ENCODE peak calls at places on chromosomes 3 and 15, in five cellular contexts. One of them, this sample, is unnamed. For H3K4me1, the result is how much of the 10 kb centered on the place peaks cover.

GRCh38 chr3:57951106-57951882 is 56.9 kb upstream of the FLNB start:
- DNase-seq in IMR-90: peak
- DNase-seq in adrenal gland: peak
- DNase-seq in uterus: peak
- DNase-seq in stomach: peak
- DNase-seq in this sample: no peak

GRCh38 chr3:127671523-127672428 is 976 bp upstream of the ABTB1 start:
- DNase-seq in IMR-90: no peak
- DNase-seq in adrenal gland: peak
- DNase-seq in uterus: peak
- DNase-seq in stomach: peak
- DNase-seq in this sample: peak

GRCh38 chr3:194364652-194365434 is 4.7 kb downstream of the LRRC15 start:
- DNase-seq in IMR-90: peak
- DNase-seq in adrenal gland: peak
- DNase-seq in uterus: peak
- DNase-seq in stomach: no peak
- DNase-seq in this sample: no peak

GRCh38 chr3:126846316-126846715 is 136.6 kb upstream of the PLXNA1 start:
- DNase-seq in IMR-90: peak
- DNase-seq in adrenal gland: no peak
- DNase-seq in uterus: no peak
- DNase-seq in stomach: no peak
- DNase-seq in this sample: no peak

GRCh38 chr3:28700728-28701127 is 352.1 kb upstream of the AZI2 start:
- DNase-seq in IMR-90: no peak
- DNase-seq in adrenal gland: no peak
- DNase-seq in uterus: no peak
- DNase-seq in stomach: no peak
- DNase-seq in this sample: no peak

GRCh38 chr3:10198761-10199688 is 34.3 kb downstream of the IRAK2 start:
- DNase-seq in IMR-90: peak
- DNase-seq in adrenal gland: no peak
- DNase-seq in uterus: no peak
- DNase-seq in stomach: peak
- DNase-seq in this sample: peak

GRCh38 chr15:64014995-64015394 is 31.3 kb downstream of the DAPK2 start:
- DNase-seq in IMR-90: no peak
- DNase-seq in adrenal gland: peak
- DNase-seq in uterus: no peak
- DNase-seq in stomach: peak
- DNase-seq in this sample: no peak

GRCh38 chr3:115855911-115856310 is 232.6 kb downstream of the GAP43 start:
- DNase-seq in IMR-90: peak
- DNase-seq in adrenal gland: no peak
- DNase-seq in uterus: no peak
- DNase-seq in stomach: no peak
- DNase-seq in this sample: no peak

GRCh38 chr15:73368301-73369072 is at the start of gene HCN4:
- DNase-seq in IMR-90: no peak
- DNase-seq in adrenal gland: no peak
- DNase-seq in uterus: no peak
- DNase-seq in stomach: no peak
- DNase-seq in this sample: no peak

DNA sequence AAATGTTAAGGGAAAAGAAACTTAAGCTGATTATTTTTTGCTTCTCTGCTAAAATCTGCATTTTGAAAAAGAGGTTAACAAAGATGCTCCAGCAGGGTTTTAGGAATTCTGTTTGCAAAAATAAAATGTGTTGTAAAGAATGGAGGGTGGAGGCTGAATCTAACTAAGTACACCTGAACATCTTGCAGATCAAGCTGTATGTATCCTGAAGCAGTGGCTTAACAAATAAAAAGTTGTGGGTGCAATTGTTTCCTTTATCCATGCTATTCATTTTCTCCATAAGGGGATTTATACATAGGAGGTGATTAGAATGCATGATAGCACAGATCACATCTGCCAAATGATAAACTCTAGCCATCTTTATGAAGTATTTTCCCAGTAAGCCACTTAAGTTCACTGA is 466.3 kb downstream of the ERC2 start:
- DNase-seq in IMR-90: no peak
- DNase-seq in adrenal gland: no peak
- DNase-seq in uterus: no peak
- DNase-seq in stomach: no peak
- DNase-seq in this sample: no peak
- H3K4me1 ChIP-seq in IMR-90: under half
- H3K4me1 ChIP-seq in adrenal gland: under half
- H3K4me1 ChIP-seq in uterus: under half
- H3K4me1 ChIP-seq in stomach: under half
- H3K4me1 ChIP-seq in this sample: under half

GRCh38 chr3:101319531-101319930 is 844 bp downstream of the IMPG2 start:
- DNase-seq in IMR-90: no peak
- DNase-seq in adrenal gland: no peak
- DNase-seq in uterus: no peak
- DNase-seq in stomach: no peak
- DNase-seq in this sample: no peak
- H3K4me1 ChIP-seq in IMR-90: under half
- H3K4me1 ChIP-seq in adrenal gland: under half
- H3K4me1 ChIP-seq in uterus: under half
- H3K4me1 ChIP-seq in stomach: under half
- H3K4me1 ChIP-seq in this sample: under half

DNA sequence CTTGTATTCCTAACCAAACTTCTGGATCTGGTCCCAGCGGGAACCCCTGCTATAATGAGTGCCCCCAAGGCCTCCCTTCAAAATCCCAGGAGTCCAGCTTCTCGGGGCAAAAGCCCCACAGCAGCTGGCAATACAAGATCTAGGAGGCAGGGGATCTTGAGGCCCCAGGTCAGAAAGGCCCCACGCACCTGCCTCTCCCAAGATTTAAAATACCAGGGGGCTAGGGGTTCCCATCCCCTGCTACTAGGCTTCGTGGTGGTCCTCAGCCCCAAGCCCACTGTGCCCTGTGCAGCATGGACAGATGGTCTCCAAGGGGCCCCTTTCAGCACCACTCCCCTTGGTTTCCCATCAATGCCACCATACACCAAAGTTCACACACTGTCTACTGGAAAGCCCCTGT is 15.8 kb upstream of the CYP11A1 start:
- DNase-seq in IMR-90: no peak
- DNase-seq in adrenal gland: no peak
- DNase-seq in uterus: no peak
- DNase-seq in stomach: no peak
- DNase-seq in this sample: no peak
- H3K4me1 ChIP-seq in IMR-90: under half
- H3K4me1 ChIP-seq in adrenal gland: under half
- H3K4me1 ChIP-seq in uterus: under half
- H3K4me1 ChIP-seq in stomach: under half
- H3K4me1 ChIP-seq in this sample: under half

GRCh38 chr3:192001217-192001616 is 540.3 kb downstream of the PYDC2 start:
- DNase-seq in IMR-90: no peak
- DNase-seq in adrenal gland: no peak
- DNase-seq in uterus: no peak
- DNase-seq in stomach: no peak
- DNase-seq in this sample: no peak

GRCh38 chr3:191997579-191998268 is 536.8 kb downstream of the PYDC2 start:
- DNase-seq in IMR-90: no peak
- DNase-seq in adrenal gland: no peak
- DNase-seq in uterus: no peak
- DNase-seq in stomach: no peak
- DNase-seq in this sample: no peak

GRCh38 chr3:191997093-191997492 is 536.1 kb downstream of the PYDC2 start:
- DNase-seq in IMR-90: no peak
- DNase-seq in adrenal gland: no peak
- DNase-seq in uterus: no peak
- DNase-seq in stomach: no peak
- DNase-seq in this sample: no peak
- H3K4me1 ChIP-seq in IMR-90: under half
- H3K4me1 ChIP-seq in adrenal gland: under half
- H3K4me1 ChIP-seq in uterus: under half
- H3K4me1 ChIP-seq in stomach: under half
- H3K4me1 ChIP-seq in this sample: under half

DNA sequence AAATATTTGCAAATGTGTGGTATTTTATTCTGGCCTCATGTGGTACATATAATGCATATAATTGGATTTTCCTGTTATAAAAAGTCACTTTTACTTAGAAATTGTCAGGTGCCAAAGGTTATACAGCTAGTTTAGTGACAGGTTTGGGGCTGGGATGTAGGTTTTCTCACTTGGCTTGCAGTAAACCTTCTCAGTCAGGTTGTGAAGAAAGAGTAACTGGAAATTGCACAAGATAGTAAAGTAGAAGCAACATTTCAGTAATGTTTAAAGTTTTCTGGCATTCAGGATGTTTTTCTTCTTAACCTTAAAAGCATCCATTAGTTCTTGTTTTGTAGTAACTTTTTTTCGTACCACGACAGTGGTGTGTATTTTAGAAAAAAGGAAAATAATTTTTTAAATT is 53.9 kb downstream of the MEF2A start:
- DNase-seq in IMR-90: peak
- DNase-seq in adrenal gland: no peak
- DNase-seq in uterus: no peak
- DNase-seq in stomach: no peak
- DNase-seq in this sample: no peak
- H3K4me1 ChIP-seq in IMR-90: under half
- H3K4me1 ChIP-seq in adrenal gland: under half
- H3K4me1 ChIP-seq in uterus: under half
- H3K4me1 ChIP-seq in stomach: half or more
- H3K4me1 ChIP-seq in this sample: under half

GRCh38 chr3:156246939-156247725 is 126.8 kb downstream of the KCNAB1 start:
- DNase-seq in IMR-90: peak
- DNase-seq in adrenal gland: no peak
- DNase-seq in uterus: no peak
- DNase-seq in stomach: no peak
- DNase-seq in this sample: no peak
- H3K4me1 ChIP-seq in IMR-90: under half
- H3K4me1 ChIP-seq in adrenal gland: under half
- H3K4me1 ChIP-seq in uterus: under half
- H3K4me1 ChIP-seq in stomach: under half
- H3K4me1 ChIP-seq in this sample: under half

GRCh38 chr3:182629521-182629920 is 163.8 kb upstream of the ATP11B start:
- DNase-seq in IMR-90: no peak
- DNase-seq in adrenal gland: no peak
- DNase-seq in uterus: no peak
- DNase-seq in stomach: no peak
- DNase-seq in this sample: no peak

GRCh38 chr3:182628531-182628930 is 164.8 kb upstream of the ATP11B start:
- DNase-seq in IMR-90: no peak
- DNase-seq in adrenal gland: no peak
- DNase-seq in uterus: no peak
- DNase-seq in stomach: no peak
- DNase-seq in this sample: no peak

GRCh38 chr3:182631183-182632076 is 161.9 kb upstream of the ATP11B start:
- DNase-seq in IMR-90: no peak
- DNase-seq in adrenal gland: no peak
- DNase-seq in uterus: no peak
- DNase-seq in stomach: no peak
- DNase-seq in this sample: no peak

GRCh38 chr3:182622241-182622545 is 171.1 kb upstream of the ATP11B start:
- DNase-seq in IMR-90: no peak
- DNase-seq in adrenal gland: no peak
- DNase-seq in uterus: no peak
- DNase-seq in stomach: no peak
- DNase-seq in this sample: no peak

DNA sequence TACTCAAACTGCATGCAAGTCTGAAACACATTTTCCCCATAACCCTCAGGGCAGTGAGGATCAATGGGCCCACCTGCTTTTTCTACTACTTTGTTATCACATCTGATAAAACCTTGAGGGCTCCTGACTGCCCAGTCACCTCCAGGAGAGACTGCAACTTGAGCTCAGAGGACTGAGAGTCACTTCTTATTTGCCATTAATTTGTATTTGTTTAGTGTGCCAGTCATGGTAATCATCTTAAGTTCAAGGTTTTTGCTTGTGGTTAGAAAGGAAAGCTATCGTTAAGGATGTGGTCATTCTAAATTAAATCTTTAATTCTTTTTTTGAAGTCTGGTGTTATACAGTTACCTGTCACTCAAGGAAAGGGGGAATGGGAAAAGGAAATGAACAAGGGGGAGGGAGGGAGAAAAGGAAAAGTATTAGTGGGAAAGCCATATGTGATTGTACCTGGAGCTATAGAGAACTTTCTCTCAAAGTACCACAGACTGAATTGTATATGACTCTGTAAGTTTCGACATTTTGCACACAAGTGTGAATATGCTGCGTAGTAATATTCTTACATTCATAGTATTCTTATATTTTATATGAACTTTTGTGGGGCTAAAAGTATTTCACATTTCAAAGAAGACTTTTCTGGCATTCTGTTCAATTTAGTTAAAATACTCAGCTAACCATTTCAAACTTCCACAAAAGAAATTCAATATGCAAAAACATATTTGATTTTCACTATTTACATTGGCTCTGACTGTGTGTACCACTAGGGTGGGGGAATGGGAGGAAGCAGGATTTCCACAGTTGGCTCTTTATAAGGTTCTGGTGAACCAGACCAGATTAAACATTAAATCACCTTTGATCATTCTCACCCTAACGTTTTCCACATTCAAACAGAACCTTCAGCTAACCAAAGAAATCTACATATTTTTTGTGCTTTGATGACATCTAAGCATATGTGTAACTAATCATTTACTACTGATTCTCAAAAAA is 166.5 kb upstream of the ATP11B start:
- DNase-seq in IMR-90: no peak
- DNase-seq in adrenal gland: no peak
- DNase-seq in uterus: no peak
- DNase-seq in stomach: peak
- DNase-seq in this sample: no peak
- H3K4me1 ChIP-seq in IMR-90: under half
- H3K4me1 ChIP-seq in adrenal gland: under half
- H3K4me1 ChIP-seq in uterus: under half
- H3K4me1 ChIP-seq in stomach: under half
- H3K4me1 ChIP-seq in this sample: under half

GRCh38 chr15:68592548-68592947 is 13.8 kb downstream of the CORO2B start:
- DNase-seq in IMR-90: no peak
- DNase-seq in adrenal gland: no peak
- DNase-seq in uterus: no peak
- DNase-seq in stomach: no peak
- DNase-seq in this sample: no peak
- H3K4me1 ChIP-seq in IMR-90: under half
- H3K4me1 ChIP-seq in adrenal gland: under half
- H3K4me1 ChIP-seq in uterus: under half
- H3K4me1 ChIP-seq in stomach: under half
- H3K4me1 ChIP-seq in this sample: under half

GRCh38 chr3:181723568-181724431 is 12.1 kb downstream of the SOX2 start:
- DNase-seq in IMR-90: no peak
- DNase-seq in adrenal gland: no peak
- DNase-seq in uterus: no peak
- DNase-seq in stomach: no peak
- DNase-seq in this sample: no peak
- H3K4me1 ChIP-seq in IMR-90: under half
- H3K4me1 ChIP-seq in adrenal gland: under half
- H3K4me1 ChIP-seq in uterus: under half
- H3K4me1 ChIP-seq in stomach: half or more
- H3K4me1 ChIP-seq in this sample: under half

This sample was measured in CD4-positive, CD25-positive, alpha-beta regulatory T cell.